ENCODE peak calls at places on chromosomes 6 and 20, in ten cellular contexts. V is A549, B is K562, I is heart right ventricle, R is HCT116, D is keratinocyte, F is endothelial cell of umbilical vein, G is mucosa of descending colon, P is uterus, M is astrocyte of the cerebellum. K is an unnamed sample.

GRCh38 chr20:20364016-20364746 is 3.7 kb upstream of the INSM1 start:
- DNase-seq in V (no peak), B (no peak), I (no peak), R (no peak), D (no peak), F (no peak), G (no peak), P (no peak), M (no peak), K (no peak)

GRCh38 chr6:108133594-108134179 is 32.1 kb upstream of the NR2E1 start:
- DNase-seq in V (peak), B (peak), I (peak), R (peak), D (no peak), F (peak), G (peak), P (peak), M (peak), K (peak)

GRCh38 chr6:106510090-106510970 is 119.0 kb downstream of the RTN4IP1 start:
- DNase-seq in V (peak), B (peak), I (peak), R (no peak), D (peak), F (no peak), G (peak), P (peak), M (peak), K (peak)

GRCh38 chr6:139219271-139219729 is 72.5 kb downstream of the TXLNB start:
- DNase-seq in V (peak), B (peak), I (peak), R (peak), D (peak), F (peak), G (peak), P (peak), M (peak), K (peak)

GRCh38 chr6:141562181-141562800 is 570.4 kb upstream of the GJE1 start:
- DNase-seq in V (no peak), B (peak), I (peak), R (no peak), D (no peak), F (peak), G (no peak), P (peak), M (no peak), K (no peak)

GRCh38 chr6:160427312-160428068 is 79.3 kb downstream of the SLC22A3 start:
- DNase-seq in V (no peak), B (no peak), I (no peak), R (no peak), D (no peak), F (no peak), G (no peak), P (no peak), M (no peak), K (no peak)

GRCh38 chr20:25017257-25017803 is 24.8 kb upstream of the APMAP start:
- DNase-seq in V (no peak), B (no peak), I (no peak), R (no peak), D (peak), F (no peak), G (peak), P (no peak), M (no peak), K (peak)

GRCh38 chr6:82025271-82025670 is 222.3 kb downstream of the IBTK start:
- DNase-seq in V (no peak), B (no peak), I (no peak), R (no peak), D (no peak), F (no peak), G (no peak), P (no peak), M (no peak), K (no peak)

GRCh38 chr6:33167374-33168148 is 24.7 kb downstream of the COL11A2 start:
- DNase-seq in V (no peak), B (no peak), I (no peak), R (no peak), D (no peak), F (no peak), G (no peak), P (no peak), M (no peak), K (no peak)

GRCh38 chr20:36461600-36462439 is 79.5 kb upstream of the MYL9 start:
- DNase-seq in V (peak), B (peak), I (peak), R (no peak), D (no peak), F (peak), G (peak), P (peak), M (no peak), K (no peak)

GRCh38 chr20:46036370-46036769 is 7.4 kb downstream of the SLC12A5 start:
- DNase-seq in V (no peak), B (no peak), I (no peak), R (no peak), D (no peak), F (no peak), G (no peak), P (no peak), M (no peak), K (no peak)

GRCh38 chr6:41505084-41506049 is 40.8 kb upstream of the FOXP4 start:
- DNase-seq in V (no peak), B (peak), I (peak), R (no peak), D (no peak), F (peak), G (peak), P (peak), M (no peak), K (no peak)

DNA sequence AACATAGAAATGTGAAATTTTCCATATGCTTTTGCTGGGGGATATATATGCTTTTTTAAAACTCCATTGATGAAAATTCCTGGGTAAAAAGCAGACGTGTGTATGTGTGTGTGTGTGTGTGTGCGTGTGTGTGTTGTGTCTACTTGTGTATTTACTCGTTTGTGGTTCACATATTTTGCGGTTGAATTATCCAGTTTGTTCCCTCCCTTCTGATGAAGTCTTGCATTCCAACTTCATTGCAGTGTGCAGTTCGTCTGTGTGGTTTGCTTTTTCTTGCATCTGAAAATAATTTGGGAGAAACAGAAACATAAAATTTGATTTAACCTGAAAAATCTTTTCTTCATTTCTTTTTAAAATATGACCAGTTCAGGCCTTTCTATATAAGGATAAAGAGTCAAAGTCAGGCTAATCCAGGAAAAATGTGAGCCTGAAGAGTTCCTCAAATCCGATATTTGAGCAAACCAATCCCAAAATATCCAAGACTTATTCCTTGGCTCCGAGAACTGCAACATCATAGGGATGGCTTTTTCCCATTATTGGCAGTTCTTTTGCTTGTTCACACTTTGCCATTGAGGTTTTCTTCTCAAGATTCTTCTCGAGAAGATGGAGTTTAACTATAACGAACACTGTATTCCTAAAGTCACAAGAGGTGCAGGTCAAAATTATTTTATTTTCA is 202.2 kb upstream of the CCN2 start:
- DNase-seq in V (no peak), B (no peak), I (no peak), R (no peak), D (no peak), F (no peak), G (no peak), P (no peak), M (no peak), K (no peak)
- H3K4me3 ChIP-seq in V (no peak), B (no peak), I (no peak), R (no peak), D (no peak), F (no peak), G (no peak), P (no peak), M (no peak), K (no peak)

GRCh38 chr6:12603711-12604049 is 112.9 kb upstream of the PHACTR1 start:
- DNase-seq in V (no peak), B (no peak), I (no peak), R (no peak), D (no peak), F (no peak), G (no peak), P (no peak), M (no peak), K (no peak)
- TF ChIP-seq CTCF in V (no peak), B (no peak), I (no peak), R (no peak), D (no peak), F (no peak), G (no peak), P (no peak), M (no peak), K (no peak)

GRCh38 chr6:67875877-67876383 is 759.2 kb upstream of the ADGRB3 start:
- DNase-seq in V (no peak), B (no peak), I (no peak), R (no peak), D (no peak), F (no peak), G (no peak), P (no peak), M (no peak), K (no peak)
- H3K4me3 ChIP-seq in V (no peak), B (no peak), I (no peak), R (no peak), D (no peak), F (no peak), G (no peak), P (no peak), M (no peak), K (no peak)

GRCh38 chr20:41887500-41887899 is 269.3 kb upstream of the CHD6 start:
- DNase-seq in V (no peak), B (no peak), I (no peak), R (no peak), D (no peak), F (no peak), G (no peak), P (no peak), M (no peak), K (no peak)

GRCh38 chr20:41889871-41890224 is 271.7 kb upstream of the CHD6 start:
- DNase-seq in V (no peak), B (no peak), I (no peak), R (no peak), D (no peak), F (no peak), G (no peak), P (no peak), M (no peak), K (no peak)

GRCh38 chr20:41892031-41892430 is 273.9 kb upstream of the CHD6 start:
- DNase-seq in V (no peak), B (no peak), I (no peak), R (no peak), D (no peak), F (no peak), G (no peak), P (no peak), M (no peak), K (no peak)

GRCh38 chr20:41888434-41888833 is 270.3 kb upstream of the CHD6 start:
- DNase-seq in V (no peak), B (no peak), I (no peak), R (no peak), D (no peak), F (no peak), G (no peak), P (no peak), M (no peak), K (no peak)

DNA sequence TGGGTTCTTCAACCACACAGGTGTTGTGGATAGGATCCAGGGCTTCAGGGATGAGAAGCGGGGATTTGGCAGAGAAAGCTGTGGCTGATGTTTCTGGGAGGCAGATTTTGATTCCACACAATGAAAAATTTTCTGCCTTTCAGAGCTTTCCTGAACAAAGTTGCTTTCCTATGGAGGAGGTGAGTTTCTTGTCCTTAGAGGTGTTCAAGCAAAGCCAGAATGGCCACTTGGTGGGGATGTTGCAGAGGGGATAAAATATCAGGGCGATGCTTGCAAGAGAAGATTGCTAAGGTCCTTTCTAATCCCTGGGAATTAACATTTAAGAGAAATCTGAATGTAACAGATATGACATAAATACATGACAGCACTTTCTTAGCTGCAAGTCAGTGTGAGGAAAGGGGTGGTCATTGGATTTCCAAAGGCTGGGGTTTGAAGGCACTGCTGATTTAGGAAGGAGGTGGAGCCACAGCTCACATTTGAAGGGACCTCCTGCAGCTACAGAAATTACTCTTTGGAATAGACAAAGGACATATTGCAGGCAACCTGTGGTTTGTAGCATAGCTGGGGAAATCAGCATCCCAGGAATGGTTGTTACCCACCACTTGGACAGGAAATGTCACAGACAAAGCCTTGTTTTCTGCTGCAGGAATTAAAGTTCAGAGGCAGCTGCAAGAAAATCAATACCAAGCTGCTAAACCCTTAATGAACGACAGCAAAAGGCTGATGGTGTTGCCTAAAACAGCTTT is 271.1 kb upstream of the CHD6 start:
- DNase-seq in V (peak), B (peak), I (no peak), R (peak), D (no peak), F (no peak), G (no peak), P (no peak), M (no peak), K (peak)
- TF ChIP-seq CTCF in V (peak), B (peak), I (no peak), R (no peak), D (no peak), F (no peak), G (no peak), P (peak), M (no peak), K (peak)

DNA sequence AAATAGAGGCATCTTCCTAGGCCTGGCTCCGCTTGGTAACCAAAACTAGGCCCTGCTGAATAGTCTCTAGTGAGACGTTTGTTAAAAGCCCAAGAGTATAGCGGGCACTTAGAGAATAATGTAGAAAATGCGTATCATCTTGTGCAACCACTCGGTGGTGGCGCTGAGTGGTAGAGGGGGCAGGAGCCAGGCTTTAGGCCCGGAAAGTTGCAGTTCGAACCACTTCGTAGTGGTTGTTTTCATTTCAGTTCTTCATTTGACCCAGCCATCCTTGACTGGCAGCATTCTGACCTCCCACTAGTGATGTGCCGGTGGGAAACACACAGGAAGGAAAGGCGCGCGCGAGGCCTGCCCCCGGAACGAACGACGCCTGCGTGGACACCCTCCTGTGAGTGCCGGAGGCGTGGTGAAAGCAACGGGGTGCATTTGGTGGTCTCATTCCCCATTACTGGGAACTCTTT is 18.0 kb downstream of the GPX5 start:
- DNase-seq in V (peak), B (no peak), I (no peak), R (no peak), D (no peak), F (no peak), G (no peak), P (peak), M (no peak), K (no peak)
- H3K4me3 ChIP-seq in V (peak), B (no peak), I (no peak), R (no peak), D (peak), F (peak), G (no peak), P (no peak), M (peak), K (no peak)

K was measured in LNCaP clone FGC.